ENCODE peak calls at places on chromosome 20, in five cellular contexts. B, D, M, W and V are unnamed samples.

GRCh38 chr20:37226889-37227288 is 34.7 kb downstream of the GHRH start:
- DNase-seq in B (peak), D (peak), M (no peak), W (no peak), V (no peak)

GRCh38 chr20:39518649-39519048 is 556.5 kb downstream of the DHX35 start:
- DNase-seq in B (no peak), D (no peak), M (no peak), W (no peak), V (no peak)

GRCh38 chr20:8788275-8788674 is 280.6 kb upstream of the PLCB4 start:
- DNase-seq in B (no peak), D (no peak), M (no peak), W (no peak), V (no peak)

GRCh38 chr20:31861346-31862156 is 8.8 kb downstream of the DUSP15 start:
- DNase-seq in B (peak), D (no peak), M (no peak), W (peak), V (peak)

GRCh38 chr20:2300002-2300401 is 4.2 kb downstream of the TGM3 start:
- DNase-seq in B (no peak), D (no peak), M (no peak), W (no peak), V (no peak)

GRCh38 chr20:44642203-44643153 is 9.0 kb downstream of the ADA start:
- DNase-seq in B (peak), D (peak), M (peak), W (peak), V (no peak)

GRCh38 chr20:37971561-37972127 is 61.6 kb downstream of the TTI1 start:
- DNase-seq in B (no peak), D (no peak), M (no peak), W (no peak), V (no peak)

GRCh38 chr20:17161661-17162410 is 65.0 kb upstream of the PCSK2 start:
- DNase-seq in B (no peak), D (no peak), M (no peak), W (no peak), V (no peak)

GRCh38 chr20:50070361-50070760 is 42.6 kb downstream of the UBE2V1 start:
- DNase-seq in B (no peak), D (no peak), M (no peak), W (no peak), V (no peak)

GRCh38 chr20:40945754-40946451 is 82.7 kb upstream of the TOP1 start:
- DNase-seq in B (peak), D (peak), M (peak), W (no peak), V (peak)

GRCh38 chr20:48698507-48699267 is 129.1 kb downstream of the PREX1 start:
- DNase-seq in B (no peak), D (no peak), M (no peak), W (no peak), V (no peak)

GRCh38 chr20:24933266-24933908 is 15.7 kb upstream of the CST7 start:
- DNase-seq in B (no peak), D (no peak), M (no peak), W (no peak), V (no peak)

GRCh38 chr20:2558581-2559301 is 22.4 kb downstream of the TMC2 start:
- DNase-seq in B (peak), D (no peak), M (no peak), W (no peak), V (no peak)

GRCh38 chr20:25032065-25032477 is 25.9 kb downstream of the ACSS1 start:
- DNase-seq in B (peak), D (no peak), M (no peak), W (no peak), V (peak)

GRCh38 chr20:22999756-23000155 is 35.4 kb upstream of the SSTR4 start:
- DNase-seq in B (no peak), D (no peak), M (peak), W (no peak), V (no peak)

GRCh38 chr20:10547276-10548114 is 112.4 kb downstream of the SLX4IP start:
- DNase-seq in B (no peak), D (no peak), M (no peak), W (no peak), V (no peak)

GRCh38 chr20:34708621-34709043 is 4.5 kb downstream of the TP53INP2 start:
- DNase-seq in B (peak), D (peak), M (no peak), W (peak), V (peak)

GRCh38 chr20:62633571-62634329 is 8.6 kb upstream of the SLCO4A1 start:
- DNase-seq in B (no peak), D (no peak), M (no peak), W (no peak), V (no peak)

GRCh38 chr20:43440531-43440930 is 17.2 kb upstream of the SRSF6 start:
- DNase-seq in B (no peak), D (no peak), M (no peak), W (no peak), V (no peak)

GRCh38 chr20:24109008-24109407 is 120.4 kb upstream of the GGTLC1 start:
- DNase-seq in B (no peak), D (no peak), M (no peak), W (no peak), V (no peak)

GRCh38 chr20:40562031-40562430 is 127.0 kb downstream of the MAFB start:
- DNase-seq in B (peak), D (no peak), M (peak), W (no peak), V (no peak)

GRCh38 chr20:40958598-40958997 is 70.0 kb upstream of the TOP1 start:
- DNase-seq in B (no peak), D (no peak), M (no peak), W (no peak), V (no peak)

GRCh38 chr20:19012671-19013070 is 199.1 kb downstream of the SCP2D1 start:
- DNase-seq in B (no peak), D (peak), M (no peak), W (no peak), V (no peak)

GRCh38 chr20:18019068-18019467 is 38.6 kb downstream of the OVOL2 start:
- DNase-seq in B (no peak), D (no peak), M (peak), W (no peak), V (no peak)

GRCh38 chr20:46688151-46689081 is 828 bp downstream of the TP53RK start:
- DNase-seq in B (peak), D (no peak), M (peak), W (no peak), V (no peak)

GRCh38 chr20:12044969-12045368 is 127.3 kb downstream of the BTBD3 start:
- DNase-seq in B (no peak), D (no peak), M (no peak), W (no peak), V (no peak)

GRCh38 chr20:2509794-2510193 is 1.1 kb upstream of the ZNF343 start:
- DNase-seq in B (no peak), D (no peak), M (no peak), W (no peak), V (no peak)

GRCh38 chr20:37992802-37993538 is 40.3 kb downstream of the TTI1 start:
- DNase-seq in B (peak), D (no peak), M (peak), W (no peak), V (no peak)

GRCh38 chr20:40422665-40423064 is 266.4 kb downstream of the MAFB start:
- DNase-seq in B (no peak), D (no peak), M (no peak), W (no peak), V (no peak)

GRCh38 chr20:14199111-14199510 is 138.3 kb downstream of the FLRT3 start:
- DNase-seq in B (peak), D (no peak), M (peak), W (no peak), V (no peak)

DNA sequence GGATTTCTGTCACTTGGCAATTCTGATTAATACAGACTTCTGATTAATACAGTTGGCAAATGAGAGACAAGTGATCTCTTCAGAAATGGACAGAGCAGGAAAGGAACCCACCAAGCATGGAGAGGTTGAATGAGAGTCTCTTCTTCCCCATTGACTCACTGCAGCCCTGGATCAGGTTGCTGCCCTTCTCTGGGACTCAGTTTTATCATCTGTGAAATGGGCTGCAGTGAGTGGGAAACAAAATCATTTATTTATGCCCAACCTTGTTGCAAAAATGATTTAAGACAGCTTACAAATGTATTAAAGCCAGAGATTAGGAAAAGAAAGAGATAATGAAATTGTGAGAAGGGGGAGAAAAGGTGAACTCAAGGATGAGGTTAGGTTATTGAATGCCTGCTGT is 20.8 kb upstream of the RSPO4 start:
- DNase-seq in B (no peak), D (no peak), M (no peak), W (no peak), V (no peak)
- TF ChIP-seq CTCF in B (no peak), D (no peak), M (no peak), W (no peak), V (no peak)

GRCh38 chr20:60050193-60050960 is 92.2 kb downstream of the CDH26 start:
- DNase-seq in B (no peak), D (no peak), M (no peak), W (no peak), V (no peak)
- TF ChIP-seq CTCF in B (no peak), D (no peak), M (peak), W (no peak), V (peak)

GRCh38 chr20:33685328-33686007 is 717 bp downstream of the E2F1 start:
- DNase-seq in B (no peak), D (no peak), M (no peak), W (no peak), V (peak)

GRCh38 chr20:33684533-33685327 is 1.5 kb downstream of the E2F1 start:
- DNase-seq in B (no peak), D (no peak), M (no peak), W (no peak), V (no peak)

GRCh38 chr20:33686984-33687366 is 790 bp upstream of the E2F1 start:
- DNase-seq in B (no peak), D (no peak), M (no peak), W (no peak), V (no peak)

GRCh38 chr20:33687370-33687915 is 1.3 kb upstream of the E2F1 start:
- DNase-seq in B (peak), D (no peak), M (peak), W (no peak), V (no peak)

DNA sequence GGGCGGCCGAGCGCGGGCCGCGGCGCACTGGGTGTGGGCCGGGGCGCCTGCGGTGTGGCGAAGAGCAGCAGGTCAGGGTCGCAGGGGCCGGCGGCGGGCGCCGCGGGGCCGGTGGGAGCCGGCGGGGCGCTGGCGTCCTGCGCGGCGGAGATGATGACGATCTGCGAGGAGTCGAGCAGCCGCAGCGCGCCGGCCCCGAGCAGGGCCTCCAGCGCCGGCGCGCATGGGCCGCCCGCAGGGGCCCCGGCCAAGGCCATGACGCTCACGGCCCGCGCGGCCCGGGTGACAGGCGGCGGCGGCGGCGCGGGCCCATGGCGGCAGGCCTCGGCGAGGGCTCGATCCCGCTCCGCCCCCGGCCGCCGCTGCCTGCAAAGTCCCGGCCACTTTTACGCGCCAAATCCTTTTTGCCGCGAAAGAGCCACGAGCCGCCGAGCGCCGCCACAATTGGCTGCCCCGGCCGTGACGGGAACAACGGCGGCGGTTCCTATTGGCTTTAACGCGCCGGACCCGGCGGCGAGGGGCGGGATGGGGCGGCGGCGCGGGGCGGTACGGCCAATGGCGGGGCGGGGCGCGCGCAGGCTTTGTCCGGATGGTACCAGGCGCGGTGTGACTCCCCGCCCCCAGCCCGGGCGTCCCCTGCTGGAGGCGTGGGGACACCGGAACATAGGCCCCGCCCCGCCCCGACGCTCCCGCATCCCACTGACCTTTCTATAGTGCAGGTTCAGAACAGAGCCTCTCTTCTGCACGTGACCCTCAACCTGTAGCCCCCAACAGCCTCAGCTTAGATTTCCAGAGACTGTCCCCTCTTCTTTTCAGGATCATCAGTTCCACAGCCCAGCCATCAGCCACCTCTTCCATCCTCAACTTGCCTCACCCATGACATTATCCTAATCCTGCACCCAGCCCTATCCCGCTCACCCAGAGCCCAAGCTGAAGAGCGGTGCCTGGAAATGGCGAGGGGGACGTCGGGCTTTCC is at the start of gene E2F1:
- DNase-seq in B (peak), D (peak), M (peak), W (peak), V (peak)
- TF ChIP-seq CTCF in B (peak), D (peak), M (peak), W (peak), V (peak)

GRCh38 chr20:51711426-51711825 is 56.8 kb downstream of the ATP9A start:
- DNase-seq in B (no peak), D (no peak), M (no peak), W (no peak), V (no peak)

GRCh38 chr20:51713213-51713598 is 55.0 kb downstream of the ATP9A start:
- DNase-seq in B (no peak), D (no peak), M (no peak), W (no peak), V (no peak)

GRCh38 chr20:51710503-51710902 is 57.7 kb downstream of the ATP9A start:
- DNase-seq in B (no peak), D (no peak), M (no peak), W (no peak), V (no peak)

GRCh38 chr20:51715028-51715872 is 52.9 kb downstream of the ATP9A start:
- DNase-seq in B (no peak), D (no peak), M (no peak), W (no peak), V (no peak)

DNA sequence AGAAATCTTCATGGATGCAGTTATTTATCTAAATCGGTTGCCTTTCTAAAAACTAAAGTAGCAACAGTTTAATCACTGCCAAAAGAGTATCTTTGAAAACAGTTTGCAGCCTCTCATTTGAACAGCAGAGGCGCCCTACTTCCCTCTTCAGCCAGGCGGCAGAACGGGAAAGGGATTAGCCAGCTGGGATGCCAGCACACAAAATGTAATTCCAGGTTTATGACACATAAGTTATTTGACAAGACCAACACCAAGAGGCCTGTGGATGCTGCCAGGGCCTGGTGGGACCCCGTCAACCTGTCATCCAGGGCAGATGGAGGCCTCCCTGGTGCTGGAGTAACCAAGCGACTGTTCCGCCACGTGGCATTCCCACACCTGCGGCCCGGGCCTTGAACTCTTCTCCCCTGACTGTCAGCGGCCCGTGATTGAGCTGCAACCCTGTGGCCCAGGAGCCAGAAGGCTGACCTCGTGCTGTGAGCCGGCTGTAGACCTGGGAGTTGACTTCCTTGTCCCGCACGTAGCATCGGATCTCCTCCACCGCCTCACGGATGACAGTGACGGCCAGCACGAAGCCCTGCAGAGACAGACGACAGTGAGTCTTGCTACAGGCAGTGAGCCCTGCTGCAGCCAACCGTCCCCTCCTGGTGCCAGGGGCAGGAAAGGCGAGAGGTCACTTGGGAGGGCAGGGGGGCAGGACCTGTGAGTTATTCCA is 55.5 kb downstream of the ATP9A start:
- DNase-seq in B (peak), D (no peak), M (peak), W (no peak), V (no peak)
- TF ChIP-seq CTCF in B (peak), D (no peak), M (peak), W (no peak), V (peak)

DNA sequence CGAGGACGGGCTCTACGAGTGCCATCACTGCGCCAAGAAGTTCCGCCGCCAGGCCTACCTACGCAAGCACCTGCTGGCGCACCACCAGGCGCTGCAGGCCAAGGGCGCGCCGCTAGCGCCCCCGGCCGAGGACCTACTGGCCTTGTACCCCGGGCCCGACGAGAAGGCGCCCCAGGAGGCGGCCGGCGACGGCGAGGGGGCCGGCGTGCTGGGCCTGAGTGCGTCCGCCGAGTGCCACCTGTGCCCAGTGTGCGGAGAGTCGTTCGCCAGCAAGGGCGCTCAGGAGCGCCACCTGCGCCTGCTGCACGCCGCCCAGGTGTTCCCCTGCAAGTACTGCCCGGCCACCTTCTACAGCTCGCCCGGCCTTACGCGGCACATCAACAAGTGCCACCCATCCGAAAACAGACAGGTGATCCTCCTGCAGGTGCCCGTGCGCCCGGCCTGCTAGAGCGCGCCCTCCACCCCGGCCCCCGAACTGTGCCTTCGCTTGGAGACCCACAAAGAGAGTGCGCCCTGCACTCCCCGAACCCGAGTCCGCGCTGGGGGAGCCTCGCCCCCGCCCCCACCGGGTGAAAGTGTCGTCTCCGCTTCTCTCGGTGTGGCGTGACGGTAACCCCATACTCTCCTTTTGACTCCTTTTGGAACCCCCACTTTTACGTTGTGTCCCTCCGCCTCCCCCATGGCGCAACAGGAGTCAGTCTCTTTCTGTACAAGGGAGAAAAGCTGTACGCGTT is 1.6 kb downstream of the INSM1 start:
- DNase-seq in B (no peak), D (no peak), M (no peak), W (no peak), V (no peak)
- TF ChIP-seq CTCF in B (no peak), D (no peak), M (no peak), W (no peak), V (peak)

GRCh38 chr20:21509079-21509596 is 4.7 kb downstream of the NKX2-2 start:
- DNase-seq in B (no peak), D (no peak), M (no peak), W (no peak), V (no peak)

GRCh38 chr20:21508230-21509078 is 5.4 kb downstream of the NKX2-2 start:
- DNase-seq in B (no peak), D (no peak), M (no peak), W (no peak), V (no peak)

GRCh38 chr20:21510414-21510971 is 3.4 kb downstream of the NKX2-2 start:
- DNase-seq in B (peak), D (no peak), M (no peak), W (no peak), V (no peak)

GRCh38 chr20:21510995-21511394 is 2.9 kb downstream of the NKX2-2 start:
- DNase-seq in B (no peak), D (no peak), M (no peak), W (no peak), V (no peak)

DNA sequence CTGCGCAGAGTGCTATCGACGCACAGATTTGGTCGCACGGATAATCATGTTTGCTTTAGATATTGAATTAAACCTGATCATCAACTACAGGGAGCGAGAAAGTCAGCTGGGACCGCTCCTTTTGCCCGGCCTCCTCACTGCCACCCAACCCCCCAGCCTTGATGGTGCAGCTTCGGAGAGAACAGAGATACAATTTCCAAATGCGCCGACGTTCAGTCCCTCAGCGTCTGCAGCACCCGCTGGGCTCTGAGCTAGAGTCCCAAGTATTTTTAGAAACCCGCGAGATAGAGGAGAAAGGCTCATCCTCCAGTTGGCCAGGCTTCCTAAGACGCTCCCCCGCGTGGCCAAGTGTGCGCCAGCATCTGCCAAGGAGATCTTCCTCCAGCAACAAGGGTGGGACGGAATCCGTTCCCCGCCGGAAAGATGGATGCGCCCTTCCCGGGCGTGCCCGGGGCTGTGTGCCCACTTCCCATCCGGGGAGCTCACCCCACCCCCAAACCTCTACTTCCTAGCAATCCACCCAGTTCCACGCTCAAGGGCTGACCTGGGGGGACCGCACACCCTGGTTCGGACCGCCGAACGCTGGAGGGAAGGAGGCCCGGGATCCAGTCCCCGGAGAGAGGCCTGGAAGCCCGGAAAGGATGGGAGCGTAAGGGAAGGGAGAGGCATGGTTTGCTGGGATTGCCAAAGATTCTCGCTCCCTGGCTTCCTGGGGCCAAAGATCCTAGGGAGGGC is 4.1 kb downstream of the NKX2-2 start:
- DNase-seq in B (peak), D (no peak), M (no peak), W (no peak), V (no peak)
- TF ChIP-seq CTCF in B (no peak), D (no peak), M (peak), W (no peak), V (peak)

GRCh38 chr20:30376767-30377658 is 880.5 kb upstream of the DEFB115 start:
- DNase-seq in B (peak), D (peak), M (peak), W (peak), V (no peak)
- TF ChIP-seq CTCF in B (peak), D (peak), M (peak), W (peak), V (no peak)